ENCODE peak calls at places on chromosome 16, in six cellular contexts. M, O, D, B, Z and E are unnamed samples.

GRCh38 chr16:2595376-2596200 is 57.8 kb downstream of the PDPK1 start:
- DNase-seq in O (no peak), Z (no peak), M (peak; percentile 56), D (no peak), B (no peak), E (no peak)

GRCh38 chr16:89534147-89534788 is 26.1 kb downstream of the SPG7 start:
- DNase-seq in B (no peak), Z (no peak), M (no peak), O (no peak), D (no peak), E (peak; percentile 46)

GRCh38 chr16:88086571-88087516 is 135.6 kb downstream of the BANP start:
- DNase-seq in M (no peak), O (no peak), D (no peak), B (no peak), Z (no peak), E (no peak)

GRCh38 chr16:53281859-53282258 is 152.4 kb upstream of the RBL2 start:
- DNase-seq in D (no peak), B (no peak), O (no peak), M (no peak), Z (no peak), E (no peak)

GRCh38 chr16:54780266-54780665 is 150.4 kb upstream of the IRX5 start:
- DNase-seq in Z (peak; percentile 21), O (no peak), B (no peak), M (no peak), D (no peak), E (no peak)

GRCh38 chr16:89981414-89981813 is 32.9 kb downstream of the DEF8 start:
- DNase-seq in M (no peak), B (no peak), Z (no peak), D (no peak), O (no peak), E (no peak)

GRCh38 chr16:73047536-73048291 is at the start of gene ZFHX3:
- DNase-seq in Z (peak; percentile 49), D (peak; percentile 66), B (no peak), M (peak; percentile 92), O (peak; percentile 76), E (peak; percentile 81)

GRCh38 chr16:87844374-87844733 is 25.0 kb downstream of the SLC7A5 start:
- DNase-seq in B (no peak), D (no peak), Z (no peak), M (peak; percentile 80), O (no peak), E (no peak)

GRCh38 chr16:1908983-1909382 is 9.2 kb downstream of the HS3ST6 start:
- DNase-seq in Z (no peak), O (no peak), B (no peak), D (no peak), M (no peak), E (no peak)

GRCh38 chr16:84198401-84198800 is 7.4 kb downstream of the ADAD2 start:
- DNase-seq in B (no peak), M (no peak), D (no peak), Z (no peak), O (no peak), E (no peak)

GRCh38 chr16:58038219-58038641 is 12.7 kb downstream of the MMP15 start:
- DNase-seq in Z (no peak), B (no peak), O (no peak), M (peak; percentile 36), D (no peak), E (no peak)

GRCh38 chr16:85613609-85614337 is 651 bp downstream of the GSE1 start:
- DNase-seq in M (peak; percentile 80), D (peak; percentile 60), O (peak; percentile 59), B (peak; percentile 64), Z (peak; percentile 45), E (no peak)
- H3K4me1 ChIP-seq in M (peaks cover 58% of the 10 kb centered on the region), D (peaks cover 24% of the 10 kb centered on the region), O (peaks cover 69% of the 10 kb centered on the region), B (peaks cover 54% of the 10 kb centered on the region), Z (peaks cover 30% of the 10 kb centered on the region), E (peaks cover 49% of the 10 kb centered on the region)

DNA sequence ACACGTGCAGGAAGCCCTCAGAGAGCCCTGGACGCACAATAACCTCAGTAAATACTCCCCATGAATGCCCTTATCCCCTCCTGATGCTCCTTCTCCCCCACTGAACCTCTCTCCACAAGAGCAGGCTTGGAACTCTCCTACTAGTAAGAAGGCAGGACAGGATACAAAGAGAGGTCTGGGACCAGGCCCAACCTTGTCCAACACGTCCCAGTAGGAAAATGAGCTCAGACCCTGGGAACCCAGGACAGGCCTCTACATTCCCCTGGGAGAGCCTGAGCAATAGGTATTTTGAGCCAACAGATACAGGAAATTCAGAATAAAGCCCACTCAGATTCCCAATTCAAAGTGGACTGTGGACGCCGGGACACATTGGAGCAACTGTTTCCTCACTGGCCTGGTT is 19.2 kb downstream of the ZNF423 start:
- DNase-seq in D (no peak), M (peak; percentile 39), Z (no peak), B (no peak), O (no peak), E (no peak)
- H3K4me1 ChIP-seq in D (peaks cover 40% of the 10 kb centered on the region), M (peaks cover 89% of the 10 kb centered on the region), Z (no peaks in the 10 kb centered on the region), B (no peaks in the 10 kb centered on the region), O (peaks cover 35% of the 10 kb centered on the region), E (peaks cover 79% of the 10 kb centered on the region)

GRCh38 chr16:85578599-85578948 is 34.5 kb upstream of the GSE1 start:
- DNase-seq in M (no peak), B (no peak), Z (no peak), O (no peak), D (no peak), E (no peak)
- H3K4me1 ChIP-seq in M (peaks cover 40% of the 10 kb centered on the region), B (peaks cover 76% of the 10 kb centered on the region), Z (peaks cover 28% of the 10 kb centered on the region), O (peaks cover 62% of the 10 kb centered on the region), D (peaks cover 24% of the 10 kb centered on the region), E (peaks cover 39% of the 10 kb centered on the region)

DNA sequence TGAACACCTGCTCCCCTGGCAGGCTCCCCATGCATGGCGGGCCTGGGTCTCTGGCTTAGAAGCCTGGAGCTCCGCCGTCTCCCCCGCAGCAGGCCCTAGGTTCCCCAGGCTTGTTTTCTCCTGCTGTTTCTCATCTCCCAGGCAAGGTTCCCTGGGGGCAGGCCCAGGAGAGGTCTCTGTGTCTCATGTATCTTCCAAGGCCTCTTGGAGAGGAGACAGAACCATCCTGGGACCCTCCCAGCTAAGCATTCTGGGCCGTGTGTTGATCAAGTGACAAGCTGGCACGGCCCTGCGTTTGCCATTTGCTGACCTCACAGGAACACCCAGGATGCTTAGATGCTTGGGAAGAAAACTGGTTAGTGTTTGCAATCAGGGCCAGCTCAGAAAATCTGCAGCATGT is 202.4 kb upstream of the CIBAR2 start:
- DNase-seq in M (no peak), B (no peak), D (no peak), O (no peak), Z (no peak), E (no peak)
- H3K4me1 ChIP-seq in M (peaks cover 68% of the 10 kb centered on the region), B (peaks cover 38% of the 10 kb centered on the region), D (peaks cover 16% of the 10 kb centered on the region), O (peaks cover 61% of the 10 kb centered on the region), Z (peaks cover 17% of the 10 kb centered on the region), E (peaks cover 53% of the 10 kb centered on the region)

GRCh38 chr16:69411064-69411985 is 13.1 kb upstream of the CYB5B start:
- DNase-seq in B (no peak), O (no peak), Z (no peak), D (no peak), M (no peak), E (no peak)
- H3K4me1 ChIP-seq in B (no peaks in the 10 kb centered on the region), O (peaks cover 58% of the 10 kb centered on the region), Z (no peaks in the 10 kb centered on the region), D (peaks cover 1% of the 10 kb centered on the region), M (no peaks in the 10 kb centered on the region), E (peaks cover 4% of the 10 kb centered on the region)

DNA sequence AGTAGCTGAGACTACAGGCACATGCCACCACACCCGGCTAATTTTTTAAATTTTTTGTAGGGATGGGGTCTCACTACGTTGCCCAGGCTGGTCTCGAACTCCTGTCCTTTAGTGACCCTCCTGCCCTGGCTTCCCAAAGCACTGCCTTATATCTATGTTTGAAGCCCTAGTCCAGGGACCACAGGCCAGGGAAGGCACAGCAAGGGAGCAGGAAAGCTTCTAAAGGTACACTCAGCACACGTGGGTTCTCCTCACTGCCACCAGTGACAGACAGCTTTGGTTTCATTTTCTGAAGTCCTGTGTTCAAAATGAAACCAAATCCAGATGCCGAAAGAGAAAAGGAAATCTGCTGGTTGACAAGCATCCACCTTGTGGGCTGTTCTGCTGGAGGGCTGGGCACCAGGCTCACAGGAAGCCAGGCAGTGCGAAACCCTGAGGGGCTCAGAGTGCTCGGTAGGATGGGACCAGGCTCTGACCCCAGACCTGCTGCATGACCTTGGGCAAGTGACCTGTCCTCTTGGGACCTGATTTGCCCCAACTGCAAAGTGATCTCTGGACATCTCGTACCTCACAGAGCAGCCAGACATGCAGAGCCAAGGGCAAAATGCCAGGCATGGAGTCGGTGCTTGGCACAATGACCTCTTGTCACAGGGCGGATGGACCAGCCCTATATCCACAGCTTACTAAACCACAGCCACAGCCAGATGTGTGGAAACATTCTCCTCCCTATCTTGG is 2.7 kb upstream of the SOCS1 start:
- DNase-seq in O (peak; percentile 67), D (no peak), B (no peak), Z (peak; percentile 66), M (peak; percentile 76), E (peak; percentile 16)
- H3K4me1 ChIP-seq in O (peaks cover 38% of the 10 kb centered on the region), D (peaks cover 6% of the 10 kb centered on the region), B (peaks cover 19% of the 10 kb centered on the region), Z (peaks cover 8% of the 10 kb centered on the region), M (peaks cover 16% of the 10 kb centered on the region), E (peaks cover 12% of the 10 kb centered on the region)

GRCh38 chr16:56998861-56999260 is 9.5 kb downstream of the NLRC5 start:
- DNase-seq in Z (no peak), O (no peak), B (no peak), M (no peak), D (no peak), E (no peak)

GRCh38 chr16:56998352-56998751 is 9.0 kb downstream of the NLRC5 start:
- DNase-seq in D (no peak), Z (no peak), M (no peak), O (no peak), B (no peak), E (no peak)

GRCh38 chr16:57000271-57001025 is 11.1 kb downstream of the NLRC5 start:
- DNase-seq in D (peak; percentile 36), Z (no peak), O (peak; percentile 54), M (peak; percentile 77), B (no peak), E (peak; percentile 44)

GRCh38 chr16:57001026-57001669 is 11.8 kb downstream of the NLRC5 start:
- DNase-seq in D (no peak), O (no peak), M (no peak), Z (no peak), B (no peak), E (no peak)

DNA sequence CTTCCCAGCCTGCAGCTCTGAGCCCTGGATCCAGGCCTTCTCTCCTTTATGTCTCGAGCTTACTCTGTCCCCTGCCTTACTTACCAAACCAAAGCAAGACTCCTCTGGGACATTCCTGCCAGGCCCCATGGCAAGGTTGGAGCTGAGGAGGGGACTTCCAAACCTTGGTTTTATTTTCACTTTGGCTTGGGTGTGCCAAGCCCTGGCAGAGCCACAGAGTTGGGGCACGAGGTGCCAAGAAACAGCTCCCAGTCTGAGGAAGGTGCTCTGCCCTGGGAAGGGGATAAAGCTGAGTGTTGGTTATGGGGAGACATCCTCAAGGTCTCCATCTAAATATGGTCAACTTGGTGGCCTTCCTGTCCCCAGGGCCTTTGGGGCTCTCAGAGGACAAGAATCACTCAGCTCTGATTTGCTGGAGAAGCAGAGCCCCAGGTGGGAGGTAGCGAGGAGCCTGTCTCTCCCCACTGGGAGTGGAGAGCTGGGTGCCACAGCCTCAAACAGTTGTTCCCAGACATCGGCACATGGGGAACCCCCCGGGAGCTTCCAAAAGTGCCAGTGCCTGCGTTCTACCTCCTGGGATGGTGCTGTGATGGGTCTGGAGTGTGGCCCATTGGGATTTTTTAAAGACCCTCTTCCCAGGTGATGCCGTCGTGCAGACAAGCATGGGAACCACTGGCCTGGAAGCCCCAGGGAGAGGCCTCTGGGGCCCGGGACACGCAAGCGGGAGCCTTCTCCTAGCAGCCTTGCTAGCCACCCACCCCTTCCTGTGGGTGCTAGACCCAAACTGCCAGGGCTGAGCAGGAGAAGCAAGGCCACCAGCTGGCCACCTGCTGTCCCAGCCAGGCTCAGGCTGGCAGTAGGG is 10.3 kb downstream of the NLRC5 start:
- DNase-seq in M (no peak), B (no peak), Z (no peak), D (no peak), O (no peak), E (no peak)
- H3K4me1 ChIP-seq in M (no peaks in the 10 kb centered on the region), B (peaks cover 3% of the 10 kb centered on the region), Z (no peaks in the 10 kb centered on the region), D (no peaks in the 10 kb centered on the region), O (no peaks in the 10 kb centered on the region), E (peaks cover 3% of the 10 kb centered on the region)